ENCODE peak calls at places on chromosome X, in nine cellular contexts. R is body of pancreas; Z is spleen; D is suprapubic skin; X is CD8-positive, alpha-beta T cell; P is left lung; K is A549; H is GM12864; M is HFFc6. T is an unnamed sample.

GRCh38 chrX:154730271-154730883 is 20.5 kb downstream of the GAB3 start:
- DNase-seq in D (no peak), M (peak), P (no peak), X (no peak), R (peak), Z (no peak), K (no peak), H (no peak), T (no peak)

GRCh38 chrX:38311743-38312142 is 15.6 kb downstream of the RPGR start:
- DNase-seq in X (no peak), K (no peak), M (no peak), R (no peak), D (no peak), H (no peak), P (no peak), Z (no peak), T (no peak)

GRCh38 chrX:15416133-15416993 is 32.1 kb upstream of the VEGFD start:
- DNase-seq in Z (no peak), X (no peak), D (no peak), M (no peak), P (no peak), R (no peak), H (no peak), K (no peak), T (no peak)

GRCh38 chrX:54415534-54416350 is 24.5 kb upstream of the TSR2 start:
- DNase-seq in R (no peak), K (no peak), H (no peak), P (no peak), X (no peak), Z (no peak), D (no peak), M (no peak), T (no peak)

GRCh38 chrX:148380614-148381561 is 119.5 kb upstream of the AFF2 start:
- DNase-seq in K (no peak), D (no peak), H (peak), X (peak), P (no peak), M (no peak), R (no peak), Z (no peak), T (peak)

GRCh38 chrX:134737721-134738369 is 79.6 kb upstream of the PLAC1 start:
- DNase-seq in H (no peak), M (no peak), K (no peak), P (no peak), D (no peak), R (no peak), Z (no peak), X (no peak), T (no peak)

GRCh38 chrX:40734956-40735317 is 405 bp downstream of the MED14 start:
- DNase-seq in H (no peak), R (peak), Z (no peak), M (no peak), X (peak), K (peak), D (no peak), P (no peak), T (no peak)

GRCh38 chrX:100411802-100412333 is 1.8 kb upstream of the PCDH19 start:
- DNase-seq in K (no peak), P (no peak), Z (no peak), R (no peak), M (no peak), X (no peak), D (no peak), H (no peak), T (no peak)

GRCh38 chrX:14964500-14964899 is 91.3 kb downstream of the MOSPD2 start:
- DNase-seq in D (no peak), P (no peak), H (no peak), M (peak), R (no peak), X (no peak), Z (no peak), K (no peak), T (no peak)

GRCh38 chrX:39550795-39551361 is 546.9 kb downstream of the BCOR start:
- DNase-seq in M (no peak), H (no peak), X (no peak), R (no peak), K (no peak), D (no peak), P (no peak), Z (no peak), T (no peak)

GRCh38 chrX:37824491-37825224 is 22.7 kb downstream of the DYNLT3 start:
- DNase-seq in R (no peak), Z (no peak), M (no peak), K (no peak), X (no peak), P (no peak), H (no peak), D (no peak), T (no peak)

GRCh38 chrX:70262952-70263567 is 3.1 kb upstream of the P2RY4 start:
- DNase-seq in M (peak), R (peak), X (no peak), K (peak), H (no peak), D (no peak), Z (no peak), P (no peak), T (no peak)

GRCh38 chrX:40088803-40089540 is 8.8 kb downstream of the BCOR start:
- DNase-seq in H (no peak), X (no peak), Z (no peak), D (no peak), M (no peak), R (no peak), K (no peak), P (no peak), T (no peak)

GRCh38 chrX:109360301-109360700 is 121.6 kb downstream of the GUCY2F start:
- DNase-seq in R (no peak), D (no peak), K (no peak), P (no peak), X (no peak), M (no peak), H (no peak), Z (no peak), T (no peak)

GRCh38 chrX:26664919-26665318 is 448.9 kb downstream of the MAGEB5 start:
- DNase-seq in H (no peak), M (no peak), Z (no peak), K (no peak), R (no peak), P (no peak), D (no peak), X (no peak), T (no peak)

GRCh38 chrX:149286940-149287349 is 218.2 kb downstream of the IDS start:
- DNase-seq in R (peak), P (no peak), K (peak), M (no peak), Z (no peak), H (peak), X (peak), D (no peak), T (no peak)

GRCh38 chrX:130637591-130637990 is 235.8 kb downstream of the RBMX2 start:
- DNase-seq in H (no peak), Z (no peak), D (no peak), M (no peak), K (no peak), R (no peak), P (no peak), X (no peak), T (no peak)

GRCh38 chrX:10577863-10578262 is 42.5 kb downstream of the MID1 start:
- DNase-seq in P (no peak), H (no peak), Z (no peak), R (no peak), K (no peak), M (no peak), D (no peak), X (no peak), T (no peak)

GRCh38 chrX:46184749-46185148 is 360.5 kb downstream of the ZNF674 start:
- DNase-seq in Z (no peak), D (no peak), X (no peak), M (no peak), H (no peak), P (no peak), K (no peak), R (no peak), T (no peak)

GRCh38 chrX:47283015-47283771 is 50.4 kb downstream of the USP11 start:
- DNase-seq in Z (no peak), K (no peak), P (no peak), D (no peak), X (no peak), H (no peak), R (no peak), M (peak), T (no peak)

GRCh38 chrX:84046403-84046984 is 141.5 kb downstream of the RPS6KA6 start:
- DNase-seq in M (peak), K (peak), H (no peak), D (peak), X (peak), P (no peak), R (peak), Z (no peak), T (no peak)

GRCh38 chrX:46572295-46572936 is 1.1 kb upstream of the CHST7 start:
- DNase-seq in M (no peak), R (no peak), P (no peak), X (peak), D (no peak), H (no peak), Z (no peak), K (peak), T (no peak)

GRCh38 chrX:30364229-30364628 is 55.0 kb upstream of the NR0B1 start:
- DNase-seq in M (no peak), D (no peak), K (no peak), H (no peak), X (no peak), P (no peak), Z (no peak), R (no peak), T (no peak)

GRCh38 chrX:95057341-95057740 is 1383.3 kb downstream of the FAM133A start:
- DNase-seq in R (no peak), P (no peak), D (no peak), X (no peak), Z (no peak), H (no peak), M (peak), K (no peak), T (no peak)

GRCh38 chrX:132662844-132663243 is 174.0 kb upstream of the MBNL3 start:
- DNase-seq in H (no peak), R (no peak), D (no peak), Z (no peak), K (no peak), M (no peak), P (no peak), X (no peak), T (no peak)

DNA sequence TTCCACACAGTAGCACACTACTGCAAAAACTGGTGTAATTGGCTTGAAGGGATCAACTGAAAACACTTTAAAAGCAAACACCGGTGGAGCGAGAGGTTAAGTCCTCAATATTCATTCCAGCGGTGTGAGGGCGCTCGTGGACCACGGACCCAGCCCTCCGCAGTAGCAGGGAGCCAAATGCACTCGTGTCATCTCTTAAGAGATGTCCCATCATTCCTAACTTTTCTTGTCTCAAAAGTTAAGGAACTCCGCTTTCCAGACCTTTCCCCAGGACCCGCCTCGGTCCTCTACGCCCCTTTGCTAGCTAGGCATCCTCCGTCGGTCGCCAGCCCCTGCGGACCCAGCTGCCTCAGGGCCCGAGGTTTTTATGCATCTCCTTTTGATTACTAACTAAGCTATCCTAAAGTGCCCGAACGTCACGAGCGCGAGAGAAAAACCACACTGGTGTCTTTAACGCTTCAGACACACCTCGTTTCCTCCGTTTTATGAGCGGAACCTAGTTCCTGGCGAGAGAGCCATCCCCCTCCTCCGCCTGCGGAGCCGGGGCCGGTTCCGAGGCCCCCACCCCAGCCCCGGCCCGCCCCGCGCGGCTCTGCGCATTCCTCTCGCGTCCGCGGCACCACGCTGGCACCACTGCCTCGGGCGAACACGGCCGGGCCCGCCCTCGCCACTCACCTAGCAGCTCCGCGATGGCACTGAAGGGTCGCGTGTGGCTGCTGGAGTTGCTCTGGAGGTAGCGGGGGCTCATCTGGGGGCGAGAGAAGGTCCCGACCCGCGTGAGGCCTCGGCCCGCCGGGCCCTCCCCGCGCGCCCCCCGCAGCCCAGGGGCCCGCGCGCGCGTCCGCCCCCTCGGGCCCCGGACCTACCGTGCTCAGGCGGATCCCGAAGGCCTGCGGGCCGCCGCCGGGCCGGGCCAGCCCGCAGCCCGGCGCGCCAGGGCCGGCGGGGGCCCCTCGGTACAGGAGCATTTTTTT is 723 bp downstream of the MORC4 start:
- DNase-seq in D (no peak), H (no peak), P (peak), R (peak), M (peak), K (peak), X (peak), Z (peak), T (peak)
- TF ChIP-seq CTCF in D (no peak), H (peak), P (no peak), R (no peak), M (peak), K (peak), X (no peak), Z (no peak), T (no peak)

GRCh38 chrX:44872319-44872816 is 620 bp upstream of the KDM6A start:
- DNase-seq in Z (peak), D (peak), M (no peak), R (peak), K (peak), X (no peak), H (no peak), P (peak), T (peak)
- TF ChIP-seq CTCF in Z (no peak), D (no peak), M (no peak), R (no peak), K (no peak), X (no peak), H (no peak), P (no peak), T (no peak)

DNA sequence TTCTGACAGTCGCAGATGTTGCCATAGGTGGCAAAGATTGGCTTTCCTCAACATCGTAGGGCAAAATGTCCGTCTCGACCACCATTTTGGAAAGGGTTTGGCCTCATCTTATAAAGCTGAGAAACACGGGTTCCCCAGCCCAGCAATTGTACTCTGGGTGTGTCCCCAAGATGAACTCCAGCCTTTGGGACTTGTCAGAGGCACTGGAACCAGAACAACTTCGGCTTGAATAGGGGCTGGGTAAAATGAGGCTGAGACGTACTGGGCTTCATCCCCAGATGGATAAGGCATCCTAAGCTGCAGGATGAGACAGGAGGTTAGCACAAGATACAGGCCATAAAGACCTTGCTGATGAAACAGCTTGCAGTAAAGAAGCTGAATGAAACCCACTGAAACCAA is 151.9 kb downstream of the CRLF2 start:
- DNase-seq in D (peak), X (no peak), H (no peak), M (no peak), R (no peak), K (no peak), Z (no peak), P (no peak), T (no peak)
- TF ChIP-seq CTCF in D (no peak), X (no peak), H (no peak), M (no peak), R (no peak), K (no peak), Z (no peak), P (no peak), T (no peak)

DNA sequence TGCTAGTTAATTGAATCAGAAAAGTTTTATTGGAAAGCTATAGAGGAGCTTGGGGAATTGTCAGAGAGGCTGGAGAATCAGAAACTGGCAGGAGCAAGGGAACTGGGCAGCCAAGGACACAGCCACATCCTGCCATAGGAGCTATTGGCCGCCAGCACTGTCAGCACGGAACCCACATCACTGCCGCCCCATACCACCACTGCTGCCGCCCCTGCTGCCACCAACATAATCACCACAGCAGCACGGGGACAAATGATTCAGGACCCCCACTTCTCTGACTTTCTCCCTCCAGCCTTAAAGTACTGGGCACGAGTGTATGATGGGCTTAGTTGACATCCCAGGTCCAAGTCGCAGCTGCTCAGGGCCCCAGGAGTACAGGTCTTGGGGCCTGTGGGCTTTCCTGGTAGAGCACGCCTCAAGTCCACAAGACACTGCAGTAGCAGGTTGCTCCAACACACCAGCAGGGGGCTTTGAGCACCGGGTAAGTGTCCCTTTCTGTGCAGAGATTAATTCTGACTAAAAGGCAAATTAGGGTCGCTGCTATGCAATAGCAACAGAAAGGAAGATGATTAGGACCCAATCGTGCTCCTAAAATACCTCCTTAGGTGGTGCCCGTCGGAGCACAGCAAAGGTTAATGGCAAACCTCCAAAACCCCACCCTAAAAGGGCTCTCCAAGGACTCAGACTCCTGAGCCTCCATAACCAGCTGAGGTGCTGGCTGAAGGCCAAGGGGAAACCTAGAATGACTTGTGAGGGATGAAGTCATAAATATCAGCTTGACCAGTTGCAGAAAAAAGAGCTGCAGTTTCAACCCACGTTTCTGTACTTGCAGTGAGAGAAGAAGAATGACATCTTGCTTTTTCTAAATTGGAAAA is 6.8 kb downstream of the PJA1 start:
- DNase-seq in H (no peak), X (peak), K (peak), M (peak), R (peak), Z (no peak), D (no peak), P (no peak), T (no peak)
- TF ChIP-seq CTCF in H (peak), X (peak), K (peak), M (peak), R (no peak), Z (no peak), D (no peak), P (peak), T (peak)

GRCh38 chrX:9144643-9145290 is 110.8 kb upstream of the FAM9B start:
- DNase-seq in P (no peak), D (no peak), X (no peak), Z (no peak), R (no peak), M (no peak), K (no peak), H (no peak), T (no peak)
- TF ChIP-seq CTCF in P (no peak), D (no peak), X (no peak), Z (no peak), R (no peak), M (no peak), K (no peak), H (no peak), T (no peak)

T was measured in natural killer cell.